ENCODE peak calls at places on chromosomes 4 and X, in eight cellular contexts. B, S, J, A, F, P, L and Z are unnamed samples.

GRCh38 chr4:1723131-1723801 is 1.9 kb downstream of the TACC3 start:
- DNase-seq in B (peak), S (no peak), J (no peak), A (peak), F (peak), P (no peak), L (peak), Z (no peak)

GRCh38 chr4:155900402-155900801 is 3.1 kb upstream of the TDO2 start:
- DNase-seq in B (no peak), S (peak), J (peak), A (no peak), F (no peak), P (no peak), L (no peak), Z (peak)

GRCh38 chr4:123896446-123897071 is 500.0 kb downstream of the SPRY1 start:
- DNase-seq in B (no peak), S (peak), J (no peak), A (no peak), F (no peak), P (no peak), L (no peak), Z (no peak)

GRCh38 chr4:109803924-109804571 is 2.2 kb upstream of the CFI start:
- DNase-seq in B (peak), S (peak), J (peak), A (peak), F (no peak), P (no peak), L (no peak), Z (peak)

GRCh38 chr4:145609494-145610427 is 9.4 kb upstream of the MMAA start:
- DNase-seq in B (peak), S (peak), J (peak), A (peak), F (peak), P (peak), L (peak), Z (peak)

GRCh38 chr4:94177822-94178221 is 29.8 kb upstream of the SMARCAD1 start:
- DNase-seq in B (no peak), S (no peak), J (no peak), A (no peak), F (no peak), P (no peak), L (no peak), Z (no peak)

GRCh38 chr4:37982736-37983135 is 22.5 kb downstream of the PTTG2 start:
- DNase-seq in B (no peak), S (no peak), J (peak), A (no peak), F (no peak), P (no peak), L (no peak), Z (no peak)

GRCh38 chr4:151176711-151177110 is 77.3 kb downstream of the RPS3A start:
- DNase-seq in B (no peak), S (no peak), J (no peak), A (no peak), F (no peak), P (no peak), L (no peak), Z (no peak)

GRCh38 chrX:100721328-100721727 is 10.6 kb downstream of the SYTL4 start:
- DNase-seq in B (no peak), S (no peak), J (no peak), A (no peak), F (no peak), P (no peak), L (no peak), Z (no peak)

GRCh38 chrX:39808471-39808917 is 289.3 kb downstream of the BCOR start:
- DNase-seq in B (no peak), S (peak), J (no peak), A (no peak), F (no peak), P (no peak), L (no peak), Z (peak)

GRCh38 chrX:119686087-119686639 is 6.8 kb downstream of the SEPTIN6 start:
- DNase-seq in B (no peak), S (peak), J (no peak), A (no peak), F (no peak), P (no peak), L (no peak), Z (no peak)

GRCh38 chr4:53507671-53508286 is 83.5 kb downstream of the LNX1 start:
- DNase-seq in B (no peak), S (peak), J (no peak), A (no peak), F (no peak), P (no peak), L (no peak), Z (peak)

GRCh38 chrX:133676344-133677122 is 261.2 kb upstream of the GPC4 start:
- DNase-seq in B (no peak), S (no peak), J (no peak), A (no peak), F (no peak), P (no peak), L (no peak), Z (no peak)

GRCh38 chr4:82599336-82599735 is 37.5 kb upstream of the TMEM150C start:
- DNase-seq in B (no peak), S (no peak), J (peak), A (no peak), F (no peak), P (no peak), L (no peak), Z (no peak)

GRCh38 chr4:186190456-186191265 is 706 bp upstream of the CYP4V2 start:
- DNase-seq in B (peak), S (peak), J (peak), A (peak), F (peak), P (peak), L (peak), Z (peak)

GRCh38 chr4:159197885-159198269 is 95.0 kb downstream of the RAPGEF2 start:
- DNase-seq in B (no peak), S (no peak), J (no peak), A (no peak), F (no peak), P (no peak), L (no peak), Z (no peak)

GRCh38 chr4:22356996-22357596 is 158.8 kb downstream of the ADGRA3 start:
- DNase-seq in B (peak), S (peak), J (peak), A (no peak), F (no peak), P (no peak), L (no peak), Z (peak)

GRCh38 chr4:40579983-40580382 is 49.7 kb downstream of the RBM47 start:
- DNase-seq in B (no peak), S (peak), J (peak), A (no peak), F (no peak), P (no peak), L (no peak), Z (peak)

GRCh38 chr4:169005453-169006099 is 4.5 kb downstream of the CBR4 start:
- DNase-seq in B (no peak), S (peak), J (no peak), A (no peak), F (no peak), P (no peak), L (no peak), Z (no peak)

GRCh38 chrX:3728454-3728853 is 15.0 kb upstream of the PRKX start:
- DNase-seq in B (no peak), S (peak), J (no peak), A (no peak), F (no peak), P (no peak), L (no peak), Z (no peak)

GRCh38 chrX:15988661-15989603 is 134.3 kb upstream of the AP1S2 start:
- DNase-seq in B (no peak), S (peak), J (peak), A (no peak), F (no peak), P (no peak), L (no peak), Z (peak)

GRCh38 chrX:17859609-17860178 is 1.4 kb downstream of the RAI2 start:
- DNase-seq in B (no peak), S (no peak), J (no peak), A (no peak), F (peak), P (no peak), L (no peak), Z (no peak)

GRCh38 chr4:17347445-17347844 is 164.4 kb downstream of the QDPR start:
- DNase-seq in B (peak), S (peak), J (peak), A (no peak), F (peak), P (no peak), L (no peak), Z (peak)